ENCODE peak calls at places on chromosomes 4 and X, in nine cellular contexts. One of them, this sample, is unnamed. For H3K79me2, the result is how much of the 10 kb centered on the place peaks cover.

GRCh38 chr4:8741513-8742226 is 130.0 kb downstream of the HMX1 start:
- DNase-seq in neural progenitor cell: no peak
- DNase-seq in HCT116: no peak
- DNase-seq in SK-N-SH: peak
- DNase-seq in OCI-LY7: no peak
- DNase-seq in GM23338: no peak
- DNase-seq in hepatocyte: no peak
- DNase-seq in PC-3: no peak
- DNase-seq in MM.1S: no peak
- DNase-seq in this sample: no peak

GRCh38 chr4:86791126-86791525 is 58.1 kb downstream of the SLC10A6 start:
- DNase-seq in neural progenitor cell: peak
- DNase-seq in HCT116: no peak
- DNase-seq in SK-N-SH: no peak
- DNase-seq in OCI-LY7: peak
- DNase-seq in GM23338: peak
- DNase-seq in hepatocyte: no peak
- DNase-seq in PC-3: no peak
- DNase-seq in MM.1S: no peak
- DNase-seq in this sample: no peak

GRCh38 chr4:25795566-25796454 is 67.0 kb downstream of the SEL1L3 start:
- DNase-seq in neural progenitor cell: peak
- DNase-seq in HCT116: no peak
- DNase-seq in SK-N-SH: no peak
- DNase-seq in OCI-LY7: no peak
- DNase-seq in GM23338: peak
- DNase-seq in hepatocyte: peak
- DNase-seq in PC-3: peak
- DNase-seq in MM.1S: no peak
- DNase-seq in this sample: peak

GRCh38 chrX:55119712-55120111 is 30.9 kb downstream of the PAGE2 start:
- DNase-seq in neural progenitor cell: no peak
- DNase-seq in HCT116: no peak
- DNase-seq in SK-N-SH: no peak
- DNase-seq in OCI-LY7: no peak
- DNase-seq in GM23338: no peak
- DNase-seq in hepatocyte: no peak
- DNase-seq in PC-3: peak
- DNase-seq in MM.1S: no peak
- DNase-seq in this sample: no peak

GRCh38 chr4:48445704-48446103 is 37.4 kb upstream of the SLC10A4 start:
- DNase-seq in neural progenitor cell: no peak
- DNase-seq in HCT116: no peak
- DNase-seq in SK-N-SH: no peak
- DNase-seq in OCI-LY7: peak
- DNase-seq in GM23338: peak
- DNase-seq in hepatocyte: peak
- DNase-seq in PC-3: peak
- DNase-seq in MM.1S: peak
- DNase-seq in this sample: peak

GRCh38 chr4:41857225-41857624 is 78.0 kb upstream of the TMEM33 start:
- DNase-seq in neural progenitor cell: no peak
- DNase-seq in HCT116: no peak
- DNase-seq in SK-N-SH: peak
- DNase-seq in OCI-LY7: no peak
- DNase-seq in GM23338: no peak
- DNase-seq in hepatocyte: no peak
- DNase-seq in PC-3: no peak
- DNase-seq in MM.1S: no peak
- DNase-seq in this sample: no peak

GRCh38 chrX:40415675-40416074 is 165.1 kb upstream of the ATP6AP2 start:
- DNase-seq in neural progenitor cell: no peak
- DNase-seq in HCT116: no peak
- DNase-seq in SK-N-SH: peak
- DNase-seq in OCI-LY7: no peak
- DNase-seq in GM23338: no peak
- DNase-seq in hepatocyte: no peak
- DNase-seq in PC-3: no peak
- DNase-seq in MM.1S: no peak
- DNase-seq in this sample: no peak

GRCh38 chr4:103075435-103075893 is 1.1 kb downstream of the SLC9B2 start:
- DNase-seq in neural progenitor cell: no peak
- DNase-seq in HCT116: peak
- DNase-seq in SK-N-SH: peak
- DNase-seq in OCI-LY7: no peak
- DNase-seq in GM23338: no peak
- DNase-seq in hepatocyte: peak
- DNase-seq in PC-3: peak
- DNase-seq in MM.1S: peak
- DNase-seq in this sample: peak

GRCh38 chr4:29805245-29805644 is 914.9 kb upstream of the PCDH7 start:
- DNase-seq in neural progenitor cell: peak
- DNase-seq in HCT116: peak
- DNase-seq in SK-N-SH: no peak
- DNase-seq in OCI-LY7: no peak
- DNase-seq in GM23338: peak
- DNase-seq in hepatocyte: peak
- DNase-seq in PC-3: peak
- DNase-seq in MM.1S: no peak
- DNase-seq in this sample: no peak

GRCh38 chr4:23022032-23022431 is 329.3 kb downstream of the GBA3 start:
- DNase-seq in neural progenitor cell: no peak
- DNase-seq in HCT116: no peak
- DNase-seq in SK-N-SH: no peak
- DNase-seq in OCI-LY7: no peak
- DNase-seq in GM23338: no peak
- DNase-seq in hepatocyte: peak
- DNase-seq in PC-3: peak
- DNase-seq in MM.1S: no peak
- DNase-seq in this sample: peak

GRCh38 chr4:53676402-53676871 is 85.2 kb upstream of the LNX1 start:
- DNase-seq in neural progenitor cell: no peak
- DNase-seq in HCT116: no peak
- DNase-seq in SK-N-SH: no peak
- DNase-seq in OCI-LY7: no peak
- DNase-seq in GM23338: no peak
- DNase-seq in hepatocyte: no peak
- DNase-seq in PC-3: no peak
- DNase-seq in MM.1S: no peak
- DNase-seq in this sample: peak

GRCh38 chrX:42220083-42220482 is 296.7 kb upstream of the CASK start:
- DNase-seq in neural progenitor cell: no peak
- DNase-seq in HCT116: no peak
- DNase-seq in SK-N-SH: no peak
- DNase-seq in OCI-LY7: no peak
- DNase-seq in GM23338: no peak
- DNase-seq in hepatocyte: no peak
- DNase-seq in PC-3: no peak
- DNase-seq in MM.1S: no peak
- DNase-seq in this sample: no peak

GRCh38 chrX:63764946-63765345 is 20.1 kb downstream of the ARHGEF9 start:
- DNase-seq in neural progenitor cell: no peak
- DNase-seq in HCT116: no peak
- DNase-seq in SK-N-SH: no peak
- DNase-seq in OCI-LY7: no peak
- DNase-seq in GM23338: no peak
- DNase-seq in hepatocyte: no peak
- DNase-seq in PC-3: peak
- DNase-seq in MM.1S: no peak
- DNase-seq in this sample: peak

GRCh38 chr4:120977435-120977997 is 55.0 kb upstream of the PRDM5 start:
- DNase-seq in neural progenitor cell: peak
- DNase-seq in HCT116: peak
- DNase-seq in SK-N-SH: peak
- DNase-seq in OCI-LY7: peak
- DNase-seq in GM23338: peak
- DNase-seq in hepatocyte: peak
- DNase-seq in PC-3: peak
- DNase-seq in MM.1S: peak
- DNase-seq in this sample: peak

GRCh38 chr4:80226091-80226490 is 28.8 kb downstream of the PRDM8 start:
- DNase-seq in neural progenitor cell: no peak
- DNase-seq in HCT116: no peak
- DNase-seq in SK-N-SH: no peak
- DNase-seq in OCI-LY7: no peak
- DNase-seq in GM23338: no peak
- DNase-seq in hepatocyte: no peak
- DNase-seq in PC-3: no peak
- DNase-seq in MM.1S: no peak
- DNase-seq in this sample: peak
- TF ChIP-seq EZH2phosphoT487 in neural progenitor cell: no peak
- TF ChIP-seq EZH2phosphoT487 in HCT116: no peak
- TF ChIP-seq EZH2phosphoT487 in SK-N-SH: no peak
- TF ChIP-seq EZH2phosphoT487 in OCI-LY7: no peak
- TF ChIP-seq EZH2phosphoT487 in GM23338: no peak
- TF ChIP-seq EZH2phosphoT487 in hepatocyte: no peak
- TF ChIP-seq EZH2phosphoT487 in PC-3: no peak
- TF ChIP-seq EZH2phosphoT487 in MM.1S: no peak
- TF ChIP-seq EZH2phosphoT487 in this sample: no peak

GRCh38 chrX:140713174-140713539 is 3.6 kb downstream of the LINC00632 start:
- DNase-seq in neural progenitor cell: no peak
- DNase-seq in HCT116: no peak
- DNase-seq in SK-N-SH: no peak
- DNase-seq in OCI-LY7: no peak
- DNase-seq in GM23338: no peak
- DNase-seq in hepatocyte: no peak
- DNase-seq in PC-3: no peak
- DNase-seq in MM.1S: peak
- DNase-seq in this sample: no peak
- H3K4me2 ChIP-seq in neural progenitor cell: peak
- H3K4me2 ChIP-seq in HCT116: no peak
- H3K4me2 ChIP-seq in SK-N-SH: no peak
- H3K4me2 ChIP-seq in OCI-LY7: no peak
- H3K4me2 ChIP-seq in GM23338: no peak
- H3K4me2 ChIP-seq in hepatocyte: peak
- H3K4me2 ChIP-seq in PC-3: peak
- H3K4me2 ChIP-seq in MM.1S: no peak
- H3K4me2 ChIP-seq in this sample: peak

GRCh38 chrX:48813605-48814004 is 11.7 kb downstream of the HDAC6 start:
- DNase-seq in neural progenitor cell: no peak
- DNase-seq in HCT116: no peak
- DNase-seq in SK-N-SH: no peak
- DNase-seq in OCI-LY7: no peak
- DNase-seq in GM23338: no peak
- DNase-seq in hepatocyte: no peak
- DNase-seq in PC-3: no peak
- DNase-seq in MM.1S: no peak
- DNase-seq in this sample: no peak
- H3K79me2 ChIP-seq in neural progenitor cell: under half
- H3K79me2 ChIP-seq in HCT116: under half
- H3K79me2 ChIP-seq in SK-N-SH: under half
- H3K79me2 ChIP-seq in OCI-LY7: under half
- H3K79me2 ChIP-seq in GM23338: under half
- H3K79me2 ChIP-seq in hepatocyte: under half
- H3K79me2 ChIP-seq in PC-3: under half
- H3K79me2 ChIP-seq in MM.1S: under half
- H3K79me2 ChIP-seq in this sample: under half

DNA sequence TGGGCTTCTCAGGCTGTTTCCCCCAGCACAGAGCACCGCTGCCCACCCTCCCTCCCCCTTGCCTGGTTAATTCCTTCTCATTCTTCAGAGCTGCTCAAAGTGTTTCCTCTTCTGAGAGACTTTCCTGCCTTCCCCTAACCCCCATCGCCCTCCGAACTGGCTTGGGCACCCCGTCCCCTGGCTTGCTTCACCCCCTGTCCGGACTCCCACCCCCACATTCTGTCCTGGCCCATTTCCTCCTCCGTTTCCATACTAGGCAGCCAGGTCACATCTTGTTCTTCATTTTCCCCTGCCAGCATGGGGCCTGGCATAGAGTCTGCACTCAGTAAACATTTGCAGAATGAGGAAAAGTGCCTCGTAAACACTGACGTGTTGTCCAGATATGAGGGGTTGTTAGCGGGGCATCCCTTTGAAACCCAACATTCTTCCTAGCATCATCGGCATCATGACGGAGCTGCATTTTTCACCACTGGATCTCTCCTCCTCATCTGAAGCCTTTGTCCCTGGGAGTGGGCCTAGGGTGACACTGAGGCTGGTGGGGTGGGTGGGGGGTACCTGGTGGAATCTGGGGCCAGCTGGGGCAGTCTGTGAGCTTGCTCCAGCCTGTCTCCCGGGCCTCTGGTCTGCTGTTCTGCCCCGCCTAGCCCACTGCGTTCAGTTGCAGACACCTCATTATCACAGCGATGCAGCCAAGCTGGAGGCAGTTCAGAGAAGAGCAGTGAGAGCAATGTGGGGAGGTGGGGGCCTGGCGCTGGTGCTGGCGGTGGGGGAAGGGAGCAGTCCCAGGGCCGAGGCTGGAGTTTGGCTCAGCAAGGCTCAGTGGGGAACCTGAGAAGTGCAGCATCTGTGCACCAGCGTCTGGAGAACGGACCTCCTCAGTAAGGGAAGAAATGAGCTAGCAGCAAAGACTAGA is 149.4 kb upstream of the PJA1 start:
- DNase-seq in neural progenitor cell: peak
- DNase-seq in HCT116: no peak
- DNase-seq in SK-N-SH: peak
- DNase-seq in OCI-LY7: no peak
- DNase-seq in GM23338: no peak
- DNase-seq in hepatocyte: peak
- DNase-seq in PC-3: no peak
- DNase-seq in MM.1S: no peak
- DNase-seq in this sample: no peak
- TF ChIP-seq EZH2phosphoT487 in neural progenitor cell: no peak
- TF ChIP-seq EZH2phosphoT487 in HCT116: no peak
- TF ChIP-seq EZH2phosphoT487 in SK-N-SH: no peak
- TF ChIP-seq EZH2phosphoT487 in OCI-LY7: no peak
- TF ChIP-seq EZH2phosphoT487 in GM23338: no peak
- TF ChIP-seq EZH2phosphoT487 in hepatocyte: no peak
- TF ChIP-seq EZH2phosphoT487 in PC-3: no peak
- TF ChIP-seq EZH2phosphoT487 in MM.1S: no peak
- TF ChIP-seq EZH2phosphoT487 in this sample: no peak

DNA sequence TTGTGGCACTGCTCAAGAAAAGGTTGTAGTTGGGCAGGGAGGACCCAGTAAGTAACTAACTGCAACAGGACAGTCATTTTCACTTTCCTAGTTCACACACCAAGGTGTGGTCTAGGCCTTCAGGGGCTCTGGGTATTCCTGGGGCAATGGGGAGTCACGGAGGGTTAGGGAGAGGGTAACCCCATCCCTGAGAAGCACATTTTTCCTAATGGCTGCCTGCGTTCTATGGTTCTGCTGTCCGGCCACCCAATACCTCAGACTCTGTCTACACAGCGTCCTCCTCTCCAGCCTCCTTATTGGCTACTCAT is 937 bp upstream of the PPP1R3F start:
- DNase-seq in neural progenitor cell: no peak
- DNase-seq in HCT116: no peak
- DNase-seq in SK-N-SH: no peak
- DNase-seq in OCI-LY7: no peak
- DNase-seq in GM23338: no peak
- DNase-seq in hepatocyte: no peak
- DNase-seq in PC-3: no peak
- DNase-seq in MM.1S: no peak
- DNase-seq in this sample: no peak
- H3K4me2 ChIP-seq in neural progenitor cell: peak
- H3K4me2 ChIP-seq in HCT116: peak
- H3K4me2 ChIP-seq in SK-N-SH: peak
- H3K4me2 ChIP-seq in OCI-LY7: peak
- H3K4me2 ChIP-seq in GM23338: peak
- H3K4me2 ChIP-seq in hepatocyte: peak
- H3K4me2 ChIP-seq in PC-3: peak
- H3K4me2 ChIP-seq in MM.1S: peak
- H3K4me2 ChIP-seq in this sample: peak